ENCODE peak calls at places on chromosomes 5 and 9, in ten cellular contexts. J is HFFc6, P is A549, F is RWPE1, Q is body of pancreas, K is NB4, X is GM12878, R is H9, C is HepG2, M is stomach. T is an unnamed sample.

GRCh38 chr5:177403194-177403825 is 2.8 kb upstream of the PFN3 start:
- DNase-seq in R (peak), X (no peak), J (no peak), Q (peak), M (peak), C (no peak), F (peak), K (peak), P (peak), T (no peak)

GRCh38 chr9:127589955-127590370 is 22.1 kb upstream of the STXBP1 start:
- DNase-seq in F (peak), R (peak), C (peak), M (peak), P (peak), X (no peak), K (peak), J (peak), Q (peak), T (no peak)

GRCh38 chr5:177327539-177328522 is 16.1 kb upstream of the MXD3 start:
- DNase-seq in F (peak), P (no peak), R (peak), J (no peak), Q (no peak), M (no peak), K (no peak), C (peak), X (no peak), T (no peak)

GRCh38 chr5:179241764-179242370 is 103.4 kb downstream of the ADAMTS2 start:
- DNase-seq in C (no peak), Q (no peak), K (no peak), X (no peak), R (peak), F (no peak), M (no peak), P (no peak), J (no peak), T (no peak)

GRCh38 chr5:53479656-53480473 is 564 bp upstream of the FST start:
- DNase-seq in Q (peak), X (no peak), R (peak), M (peak), P (peak), C (peak), F (peak), J (peak), K (peak), T (peak)

GRCh38 chr5:67012241-67012640 is 184.4 kb downstream of the CD180 start:
- DNase-seq in M (no peak), P (no peak), Q (no peak), R (no peak), X (no peak), C (no peak), J (no peak), F (peak), K (no peak), T (no peak)

GRCh38 chr5:893137-893506 is 438 bp downstream of the TRIP13 start:
- DNase-seq in C (no peak), F (peak), X (no peak), M (no peak), P (no peak), K (peak), R (no peak), Q (no peak), J (no peak), T (no peak)

GRCh38 chr5:154311362-154311761 is 120.8 kb downstream of the GALNT10 start:
- DNase-seq in K (peak), X (peak), Q (no peak), F (no peak), J (no peak), M (no peak), C (no peak), R (no peak), P (no peak), T (no peak)

GRCh38 chr9:110050925-110051355 is 157.0 kb downstream of the C9orf152 start:
- DNase-seq in P (peak), X (no peak), F (peak), Q (no peak), K (peak), C (no peak), J (peak), M (no peak), R (no peak), T (no peak)

GRCh38 chr5:10756539-10756938 is 4.5 kb downstream of the DAP start:
- DNase-seq in C (no peak), P (no peak), X (peak), J (peak), F (no peak), K (no peak), Q (no peak), R (no peak), M (no peak), T (no peak)

GRCh38 chr5:42951169-42951846 is 88.8 kb downstream of the ANXA2R start:
- DNase-seq in K (peak), J (no peak), M (peak), F (no peak), C (no peak), Q (no peak), R (no peak), X (peak), P (no peak), T (no peak)

GRCh38 chr5:120152472-120152871 is 311.6 kb upstream of the PRR16 start:
- DNase-seq in Q (no peak), X (no peak), P (peak), J (peak), K (peak), R (no peak), M (no peak), C (no peak), F (peak), T (no peak)

GRCh38 chr5:129905467-129906176 is 1.4 kb downstream of the CHSY3 start:
- DNase-seq in K (no peak), Q (peak), P (peak), M (no peak), C (no peak), J (no peak), X (no peak), R (peak), F (peak), T (no peak)

GRCh38 chr5:76813982-76814562 is 4.8 kb upstream of the F2RL1 start:
- DNase-seq in F (peak), P (peak), M (no peak), Q (no peak), X (no peak), C (peak), J (peak), K (no peak), R (no peak), T (no peak)

GRCh38 chr5:169171495-169171894 is 129.4 kb downstream of the SLIT3 start:
- DNase-seq in M (no peak), R (peak), C (no peak), P (no peak), F (no peak), J (no peak), X (no peak), K (no peak), Q (no peak), T (no peak)

GRCh38 chr9:93096131-93096802 is at the start of gene CARD19:
- DNase-seq in C (no peak), R (no peak), M (peak), K (peak), X (no peak), F (peak), J (no peak), P (peak), Q (peak), T (peak)

GRCh38 chr5:159582756-159583523 is 252.7 kb upstream of the IL12B start:
- DNase-seq in R (no peak), J (no peak), X (no peak), F (peak), P (peak), C (no peak), K (no peak), Q (no peak), M (no peak), T (no peak)

GRCh38 chr9:110115341-110115820 is 92.6 kb downstream of the C9orf152 start:
- DNase-seq in K (no peak), M (no peak), R (no peak), J (no peak), F (no peak), C (no peak), X (no peak), P (no peak), Q (no peak), T (no peak)

GRCh38 chr5:1493941-1494340 is 29.8 kb downstream of the LPCAT1 start:
- DNase-seq in M (no peak), R (no peak), P (no peak), Q (no peak), J (no peak), C (no peak), K (no peak), F (no peak), X (no peak), T (no peak)

GRCh38 chr5:170450041-170450660 is 53.7 kb upstream of the KCNIP1 start:
- DNase-seq in F (no peak), P (no peak), Q (no peak), M (no peak), J (no peak), X (no peak), C (no peak), R (peak), K (no peak), T (no peak)

GRCh38 chr5:179255527-179256228 is 89.6 kb downstream of the ADAMTS2 start:
- DNase-seq in P (no peak), F (no peak), Q (no peak), R (peak), J (no peak), K (no peak), C (no peak), X (no peak), M (no peak), T (no peak)

GRCh38 chr9:4417578-4418325 is 72.5 kb upstream of the SLC1A1 start:
- DNase-seq in C (no peak), Q (no peak), K (no peak), R (no peak), X (no peak), M (no peak), F (peak), J (peak), P (no peak), T (no peak)

GRCh38 chr5:160649304-160649703 is 202.7 kb downstream of the ATP10B start:
- DNase-seq in C (peak), X (no peak), R (peak), F (peak), K (peak), M (no peak), J (no peak), Q (no peak), P (no peak), T (no peak)

GRCh38 chr5:931570-932145 is 39.0 kb downstream of the TRIP13 start:
- DNase-seq in K (no peak), C (no peak), R (no peak), Q (no peak), J (no peak), F (no peak), X (no peak), P (no peak), M (no peak), T (no peak)

GRCh38 chr5:150411245-150411979 is 1.3 kb downstream of the CD74 start:
- DNase-seq in X (no peak), F (no peak), K (peak), P (no peak), J (no peak), Q (peak), R (no peak), M (peak), C (no peak), T (no peak)

GRCh38 chr5:178895615-178896571 is at the start of gene ZFP2:
- DNase-seq in R (peak), J (no peak), F (peak), X (no peak), K (peak), P (peak), Q (peak), C (peak), M (peak), T (no peak)

GRCh38 chr9:108672475-108673065 is 183.2 kb downstream of the ACTL7B start:
- DNase-seq in Q (no peak), X (no peak), J (no peak), P (no peak), R (no peak), F (peak), C (no peak), M (no peak), K (no peak), T (no peak)

GRCh38 chr5:76809141-76809540 is 9.7 kb upstream of the F2RL1 start:
- DNase-seq in F (no peak), K (no peak), Q (no peak), X (no peak), M (no peak), R (peak), P (no peak), C (no peak), J (no peak), T (no peak)

GRCh38 chr5:111173476-111173875 is 50.7 kb upstream of the CAMK4 start:
- DNase-seq in X (no peak), F (no peak), P (no peak), C (no peak), K (no peak), J (no peak), M (no peak), Q (no peak), R (no peak), T (no peak)

GRCh38 chr5:73820321-73820720 is 194.3 kb downstream of the ARHGEF28 start:
- DNase-seq in Q (no peak), M (no peak), P (no peak), C (no peak), F (no peak), X (no peak), R (no peak), K (no peak), J (no peak), T (no peak)

GRCh38 chr5:53090229-53090628 is 19.3 kb downstream of the MOCS2 start:
- DNase-seq in X (no peak), P (no peak), R (no peak), Q (no peak), K (no peak), C (no peak), M (no peak), F (no peak), J (no peak), T (no peak)

GRCh38 chr5:32790411-32790951 is 79.4 kb downstream of the NPR3 start:
- DNase-seq in K (no peak), Q (no peak), J (peak), X (no peak), F (no peak), C (no peak), M (no peak), P (no peak), R (no peak), T (no peak)

GRCh38 chr5:32791536-32792240 is 80.6 kb downstream of the NPR3 start:
- DNase-seq in X (no peak), P (no peak), Q (no peak), M (no peak), R (no peak), F (no peak), C (no peak), K (no peak), J (peak), T (no peak)

GRCh38 chr5:32794086-32794485 is 83.0 kb downstream of the NPR3 start:
- DNase-seq in F (peak), R (peak), P (peak), X (no peak), Q (no peak), K (no peak), C (peak), M (no peak), J (peak), T (no peak)
- TF ChIP-seq CTCF in F (no peak), R (peak), P (peak), X (no peak), Q (no peak), K (no peak), C (peak), M (no peak), J (peak), T (no peak)

DNA sequence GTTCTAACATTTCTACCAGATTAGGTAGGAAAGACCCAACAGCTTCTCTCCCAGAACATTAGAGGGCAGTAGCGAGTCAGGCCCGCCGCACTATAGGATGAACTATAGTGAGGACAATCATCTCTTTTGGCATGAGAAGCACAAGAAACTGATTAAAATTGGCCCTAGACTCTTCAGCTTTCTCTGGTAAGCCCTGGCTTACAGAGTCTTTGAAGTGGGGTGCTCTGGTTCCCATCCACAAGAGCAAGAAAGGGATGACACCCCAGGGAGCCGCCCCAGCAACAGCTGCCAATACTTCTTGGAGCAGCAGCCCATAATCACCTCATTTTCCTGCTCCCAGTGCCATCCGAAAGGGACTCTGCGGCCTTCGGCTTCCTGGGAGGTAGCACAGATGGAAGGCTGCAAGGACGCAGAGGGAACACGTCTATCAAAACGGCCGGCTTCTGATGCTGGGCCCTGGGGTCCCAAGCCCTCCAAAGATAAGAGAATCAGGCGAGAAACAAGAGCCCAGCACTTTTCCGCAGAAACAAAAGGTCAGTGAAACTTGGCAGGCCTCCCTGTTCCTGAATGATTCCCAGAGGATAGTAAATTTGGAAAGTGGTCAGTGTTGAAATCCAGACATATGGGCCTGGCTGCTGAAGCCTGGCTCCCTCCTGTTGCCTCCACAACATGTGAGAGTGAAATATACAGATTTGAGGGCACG is 69.3 kb downstream of the HSD17B3 start:
- DNase-seq in R (peak), X (no peak), C (peak), J (peak), Q (peak), P (peak), K (peak), M (no peak), F (peak), T (no peak)
- TF ChIP-seq CTCF in R (peak), X (peak), C (peak), J (peak), Q (peak), P (peak), K (peak), M (peak), F (peak), T (no peak)

DNA sequence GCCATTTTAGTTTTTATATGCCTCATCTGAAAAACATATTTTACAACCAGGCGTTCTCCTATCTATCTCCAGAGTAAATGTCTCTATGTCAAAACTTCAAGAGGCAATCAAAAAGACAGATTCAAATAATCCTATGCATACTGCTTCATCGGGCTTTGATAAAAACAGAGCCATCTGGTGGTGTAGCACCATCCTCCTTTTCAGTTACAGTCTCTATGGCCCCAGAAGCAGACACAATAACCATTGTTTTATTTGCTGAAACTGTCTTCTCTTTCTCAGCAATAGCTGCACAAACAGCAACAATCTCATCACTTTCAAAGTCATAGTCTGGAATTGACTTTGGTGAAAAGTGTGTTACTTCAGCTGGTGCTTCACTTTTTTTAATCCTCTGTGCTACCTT is 36.3 kb downstream of the PTGER4 start:
- DNase-seq in P (peak), J (no peak), X (no peak), R (no peak), C (no peak), M (no peak), Q (no peak), F (peak), K (peak), T (no peak)
- TF ChIP-seq CTCF in P (peak), J (peak), X (no peak), R (peak), C (no peak), M (no peak), Q (no peak), F (no peak), K (peak), T (no peak)

DNA sequence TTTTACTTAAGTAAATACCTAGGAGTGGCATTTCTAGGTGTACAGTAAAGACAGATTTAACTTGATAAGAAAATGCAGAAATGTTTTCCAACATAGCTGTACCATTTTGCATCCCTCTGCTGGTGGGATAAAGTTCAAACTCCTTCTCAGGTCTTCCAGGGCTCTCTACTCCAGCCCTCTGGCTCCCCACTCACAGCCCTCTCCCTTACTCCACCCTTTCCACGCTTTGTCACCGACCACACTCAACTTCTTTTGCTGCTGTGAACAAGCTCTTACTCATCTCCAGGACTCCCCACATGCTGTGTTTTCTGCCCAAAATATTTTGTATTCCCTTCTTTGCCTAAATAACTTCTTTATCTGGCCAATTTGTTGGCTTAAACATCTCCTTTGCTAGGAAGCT is 90.6 kb upstream of the OSMR start:
- DNase-seq in Q (no peak), K (no peak), P (no peak), R (no peak), M (no peak), X (no peak), F (no peak), J (peak), C (no peak), T (no peak)
- TF ChIP-seq CTCF in Q (no peak), K (no peak), P (no peak), R (no peak), M (no peak), X (no peak), F (no peak), J (peak), C (no peak), T (no peak)

GRCh38 chr5:173920024-173920753 is 32.0 kb downstream of the CPEB4 start:
- DNase-seq in C (no peak), K (peak), F (no peak), J (no peak), P (no peak), X (no peak), Q (no peak), M (no peak), R (no peak), T (no peak)
- TF ChIP-seq CTCF in C (no peak), K (no peak), F (no peak), J (no peak), P (no peak), X (no peak), Q (no peak), M (no peak), R (no peak), T (no peak)

DNA sequence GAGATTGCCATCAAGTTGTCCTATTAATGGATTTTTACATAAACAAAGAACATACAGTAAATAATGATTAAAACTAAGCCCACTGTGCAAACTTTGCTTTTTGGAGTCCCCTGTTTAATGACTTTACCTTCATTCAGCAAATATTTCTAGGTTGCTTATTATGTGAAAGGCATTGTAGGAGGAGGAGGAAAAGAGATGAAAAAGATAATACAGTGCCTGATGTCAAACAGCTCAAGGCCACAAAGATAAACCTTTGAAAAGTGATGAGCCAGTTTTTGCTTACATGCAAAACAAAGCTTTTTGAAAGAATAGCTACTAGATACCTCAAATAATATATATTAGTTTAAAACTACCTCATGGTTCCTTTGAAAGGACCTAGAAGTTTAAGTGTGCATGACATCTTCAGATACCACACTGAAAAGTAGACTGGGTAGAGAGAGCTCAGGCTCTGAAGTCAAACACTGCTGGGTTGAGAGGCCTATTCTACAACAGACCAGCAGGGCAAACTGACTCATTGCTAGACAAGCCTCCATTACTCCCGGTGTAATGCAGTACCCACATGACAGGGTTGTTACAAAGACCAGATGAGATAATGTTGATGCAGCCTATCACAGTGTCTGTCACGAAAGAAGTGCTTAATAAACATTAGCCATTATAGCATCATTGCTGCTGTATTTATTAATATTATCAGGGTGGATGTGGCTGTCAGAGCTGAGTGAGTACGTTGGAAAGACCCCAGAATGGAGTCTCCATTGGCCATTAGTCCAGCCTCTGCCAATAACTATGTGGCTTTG is 11.8 kb downstream of the DEPDC1B start:
- DNase-seq in P (peak), Q (no peak), R (no peak), C (peak), K (peak), M (no peak), F (peak), J (peak), X (no peak), T (no peak)
- TF ChIP-seq CTCF in P (peak), Q (no peak), R (peak), C (peak), K (no peak), M (no peak), F (no peak), J (peak), X (peak), T (no peak)